ENCODE peak calls at places on chromosomes 5 and 9, in nine cellular contexts. O is heart left ventricle, X is prostate gland, J is NB4, F is GM10248, Y is BE2C, M is A549, P is sigmoid colon, A is uterus. R is an unnamed sample.

GRCh38 chr5:10310073-10310779 is 2.5 kb upstream of the CMBL start:
- DNase-seq in O (no peak), X (peak), J (no peak), F (no peak), Y (no peak), M (peak), P (no peak), A (no peak), R (no peak)

GRCh38 chr9:71048271-71048670 is 73.2 kb downstream of the TRPM3 start:
- DNase-seq in O (no peak), X (no peak), J (no peak), F (no peak), Y (no peak), M (no peak), P (no peak), A (no peak), R (no peak)

GRCh38 chr5:180809403-180810209 is 7.0 kb upstream of the MGAT1 start:
- DNase-seq in O (peak), X (peak), J (peak), F (peak), Y (peak), M (peak), P (peak), A (peak), R (peak)

GRCh38 chr5:15943487-15943886 is 236.1 kb downstream of the MARCHF11 start:
- DNase-seq in O (no peak), X (no peak), J (no peak), F (no peak), Y (no peak), M (no peak), P (no peak), A (no peak), R (no peak)

GRCh38 chr5:133952729-133953567 is 15.5 kb downstream of the C5orf15 start:
- DNase-seq in O (peak), X (no peak), J (peak), F (no peak), Y (no peak), M (no peak), P (peak), A (peak), R (no peak)

GRCh38 chr5:68562308-68562707 is 346.8 kb downstream of the PIK3R1 start:
- DNase-seq in O (peak), X (no peak), J (no peak), F (no peak), Y (peak), M (no peak), P (no peak), A (no peak), R (no peak)

GRCh38 chr9:8570776-8571175 is 771.2 kb upstream of the DMAC1 start:
- DNase-seq in O (no peak), X (no peak), J (no peak), F (no peak), Y (no peak), M (no peak), P (no peak), A (no peak), R (no peak)

GRCh38 chr5:23389543-23390215 is 117.7 kb upstream of the PRDM9 start:
- DNase-seq in O (peak), X (no peak), J (no peak), F (no peak), Y (no peak), M (no peak), P (no peak), A (no peak), R (no peak)

GRCh38 chr9:77374266-77374665 is 196.9 kb downstream of the VPS13A start:
- DNase-seq in O (no peak), X (no peak), J (no peak), F (no peak), Y (no peak), M (no peak), P (no peak), A (no peak), R (no peak)

GRCh38 chr9:13786131-13786530 is 506.6 kb upstream of the MPDZ start:
- DNase-seq in O (peak), X (no peak), J (no peak), F (no peak), Y (no peak), M (no peak), P (no peak), A (peak), R (no peak)

GRCh38 chr5:76351577-76351976 is 51.5 kb upstream of the IQGAP2 start:
- DNase-seq in O (no peak), X (no peak), J (no peak), F (peak), Y (no peak), M (no peak), P (no peak), A (no peak), R (no peak)

GRCh38 chr9:126927419-126927818 is 12.8 kb downstream of the RALGPS1 start:
- DNase-seq in O (no peak), X (no peak), J (no peak), F (no peak), Y (no peak), M (no peak), P (no peak), A (no peak), R (no peak)

GRCh38 chr9:137417161-137418021 is 5.6 kb downstream of the EXD3 start:
- DNase-seq in O (no peak), X (no peak), J (peak), F (no peak), Y (peak), M (no peak), P (no peak), A (no peak), R (no peak)

GRCh38 chr9:28120241-28121025 is 547.2 kb upstream of the C9orf72 start:
- DNase-seq in O (no peak), X (no peak), J (peak), F (no peak), Y (no peak), M (no peak), P (no peak), A (no peak), R (no peak)

GRCh38 chr9:34575775-34576592 is 13.5 kb downstream of the CNTFR start:
- DNase-seq in O (no peak), X (peak), J (no peak), F (no peak), Y (no peak), M (no peak), P (no peak), A (no peak), R (no peak)

GRCh38 chr9:72382405-72382804 is 17.4 kb upstream of the ZFAND5 start:
- DNase-seq in O (no peak), X (no peak), J (no peak), F (no peak), Y (no peak), M (no peak), P (no peak), A (no peak), R (no peak)

GRCh38 chr5:155278524-155278923 is 265.0 kb downstream of the KIF4B start:
- DNase-seq in O (no peak), X (no peak), J (no peak), F (no peak), Y (no peak), M (no peak), P (no peak), A (no peak), R (no peak)

GRCh38 chr9:83544002-83544698 is 5.9 kb upstream of the FRMD3 start:
- DNase-seq in O (peak), X (no peak), J (peak), F (peak), Y (peak), M (peak), P (no peak), A (peak), R (no peak)

GRCh38 chr9:35749515-35750255 is 598 bp downstream of the RGP1 start:
- DNase-seq in O (peak), X (peak), J (no peak), F (peak), Y (no peak), M (no peak), P (no peak), A (peak), R (no peak)
- TF ChIP-seq CTCF in O (no peak), X (no peak), J (no peak), F (peak), Y (no peak), M (no peak), P (no peak), A (no peak), R (no peak)

GRCh38 chr9:90773593-90773992 is 28.0 kb upstream of the SYK start:
- DNase-seq in O (no peak), X (no peak), J (peak), F (no peak), Y (peak), M (no peak), P (no peak), A (no peak), R (no peak)
- TF ChIP-seq CTCF in O (peak), X (no peak), J (peak), F (peak), Y (peak), M (peak), P (no peak), A (no peak), R (peak)

GRCh38 chr9:95506692-95507455 is 9.9 kb downstream of the PTCH1 start:
- DNase-seq in O (peak), X (no peak), J (peak), F (peak), Y (peak), M (peak), P (peak), A (no peak), R (peak)
- TF ChIP-seq CTCF in O (no peak), X (no peak), J (no peak), F (peak), Y (peak), M (peak), P (no peak), A (no peak), R (no peak)

DNA sequence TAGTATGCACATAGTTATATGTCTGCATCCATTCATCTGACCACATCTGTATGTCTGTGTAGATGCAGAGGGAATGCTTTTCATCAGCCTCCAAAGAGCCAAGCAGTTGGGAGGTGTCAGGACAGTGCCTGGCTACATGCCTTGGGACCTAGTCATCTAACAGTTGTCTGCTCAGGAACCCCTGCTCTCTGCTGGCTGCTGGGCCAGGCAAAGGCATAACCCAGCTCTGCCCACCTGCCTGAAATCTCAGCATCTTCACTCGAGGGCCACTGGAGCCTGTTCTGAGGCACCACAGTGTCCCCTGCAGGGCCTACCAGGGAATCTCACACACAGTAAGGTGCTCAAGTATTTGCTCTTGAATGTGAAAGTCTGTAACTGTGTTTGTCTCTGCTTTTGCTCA is 3.7 kb downstream of the C9orf50 start:
- DNase-seq in O (no peak), X (no peak), J (no peak), F (no peak), Y (peak), M (peak), P (no peak), A (no peak), R (no peak)
- TF ChIP-seq CTCF in O (no peak), X (no peak), J (peak), F (peak), Y (peak), M (peak), P (no peak), A (no peak), R (peak)

GRCh38 chr5:74413403-74414060 is 227.0 kb downstream of the ENC1 start:
- DNase-seq in O (no peak), X (no peak), J (no peak), F (no peak), Y (no peak), M (no peak), P (no peak), A (no peak), R (no peak)

GRCh38 chr5:74412064-74412463 is 228.5 kb downstream of the ENC1 start:
- DNase-seq in O (no peak), X (no peak), J (no peak), F (no peak), Y (peak), M (no peak), P (no peak), A (no peak), R (no peak)

GRCh38 chr5:74418709-74419108 is 221.8 kb downstream of the ENC1 start:
- DNase-seq in O (no peak), X (no peak), J (no peak), F (no peak), Y (no peak), M (no peak), P (no peak), A (no peak), R (no peak)

GRCh38 chr5:74414228-74414627 is 226.3 kb downstream of the ENC1 start:
- DNase-seq in O (no peak), X (no peak), J (no peak), F (no peak), Y (no peak), M (no peak), P (no peak), A (no peak), R (no peak)

GRCh38 chr5:74415695-74416102 is 224.8 kb downstream of the ENC1 start:
- DNase-seq in O (no peak), X (no peak), J (no peak), F (no peak), Y (peak), M (no peak), P (no peak), A (no peak), R (no peak)
- TF ChIP-seq CTCF in O (no peak), X (no peak), J (no peak), F (no peak), Y (no peak), M (no peak), P (no peak), A (no peak), R (no peak)

DNA sequence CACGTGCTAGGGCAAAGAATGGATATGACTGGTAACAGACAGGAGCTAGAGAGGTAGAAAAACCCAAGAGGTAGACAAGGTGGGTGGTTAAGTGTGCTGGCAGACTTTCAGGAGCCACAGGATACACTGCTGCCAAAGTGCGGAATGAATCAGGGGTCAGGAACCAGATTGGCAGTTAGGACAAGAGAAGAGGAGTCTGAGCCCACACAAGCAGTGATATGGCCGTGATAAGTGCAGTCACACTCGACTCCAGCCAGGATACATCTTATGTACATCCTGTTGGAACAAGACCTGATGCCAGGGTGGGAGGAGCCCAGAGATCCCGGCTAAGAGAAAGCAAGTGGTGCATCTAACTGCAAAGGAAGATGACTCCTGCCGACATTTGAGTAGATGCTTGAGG is 10.0 kb downstream of the SLIT3 start:
- DNase-seq in O (no peak), X (no peak), J (no peak), F (no peak), Y (no peak), M (no peak), P (no peak), A (no peak), R (no peak)
- TF ChIP-seq CTCF in O (no peak), X (no peak), J (no peak), F (no peak), Y (no peak), M (no peak), P (no peak), A (no peak), R (no peak)

GRCh38 chr5:149268928-149269557 is 2.6 kb upstream of the AFAP1L1 start:
- DNase-seq in O (no peak), X (no peak), J (peak), F (peak), Y (no peak), M (peak), P (no peak), A (no peak), R (no peak)

GRCh38 chr5:149267241-149267973 is 4.3 kb upstream of the AFAP1L1 start:
- DNase-seq in O (no peak), X (no peak), J (no peak), F (no peak), Y (no peak), M (no peak), P (no peak), A (no peak), R (no peak)

GRCh38 chr5:149264432-149265069 is 7.1 kb upstream of the AFAP1L1 start:
- DNase-seq in O (no peak), X (peak), J (no peak), F (peak), Y (peak), M (peak), P (no peak), A (no peak), R (no peak)

GRCh38 chr5:149262315-149262714 is 9.3 kb upstream of the AFAP1L1 start:
- DNase-seq in O (no peak), X (no peak), J (no peak), F (no peak), Y (no peak), M (no peak), P (no peak), A (no peak), R (no peak)

GRCh38 chr5:149265559-149265958 is 6.1 kb upstream of the AFAP1L1 start:
- DNase-seq in O (peak), X (no peak), J (peak), F (no peak), Y (peak), M (peak), P (no peak), A (no peak), R (no peak)
- TF ChIP-seq CTCF in O (peak), X (peak), J (peak), F (no peak), Y (peak), M (peak), P (no peak), A (peak), R (peak)

R was measured in type B pancreatic cell.